ENCODE peak calls at places on chromosome 9, in nine cellular contexts. D is fibroblast of lung, U is NT2/D1, E is mammary epithelial cell, I is osteoblast, Y is PC-9, G is Panc1, K is IMR-90, O is stomach. M is an unnamed sample.
A peak's percentile ranks its signal among the peaks of the same experiment; 100 is the strongest.

GRCh38 chr9:133969681-133970580 is 22.2 kb downstream of the VAV2 start:
- DNase-seq in K (no peak), O (no peak), I (peak; percentile 73), D (no peak), E (no peak), G (no peak), U (no peak), Y (no peak), M (no peak)

GRCh38 chr9:126877418-126877817 is 17.0 kb downstream of the ZBTB34 start:
- DNase-seq in U (no peak), G (no peak), D (no peak), Y (no peak), E (no peak), I (no peak), K (no peak), O (no peak), M (no peak)

GRCh38 chr9:73038613-73039012 is 85.8 kb upstream of the ALDH1A1 start:
- DNase-seq in E (peak; percentile 1), I (no peak), Y (peak; percentile 53), O (peak; percentile 29), D (peak; percentile 94), K (no peak), G (no peak), U (peak; percentile 32), M (no peak)

GRCh38 chr9:36788534-36788933 is 215.8 kb downstream of the MELK start:
- DNase-seq in U (no peak), G (no peak), D (no peak), O (no peak), I (peak; percentile 78), K (no peak), E (no peak), Y (no peak), M (no peak)

GRCh38 chr9:94941211-94941875 is 214.8 kb downstream of the AOPEP start:
- DNase-seq in O (no peak), Y (peak; percentile 96), I (no peak), G (no peak), D (no peak), K (peak; percentile 16), U (no peak), E (no peak), M (no peak)

GRCh38 chr9:28808042-28808441 is 1234.8 kb upstream of the C9orf72 start:
- DNase-seq in D (peak; percentile 5), U (no peak), I (no peak), G (no peak), E (peak; percentile 76), O (no peak), K (no peak), Y (no peak), M (no peak)

GRCh38 chr9:108851138-108851537 is 4.6 kb downstream of the ACTL7B start:
- DNase-seq in I (no peak), O (no peak), Y (no peak), G (no peak), D (no peak), E (no peak), K (no peak), U (no peak), M (no peak)

GRCh38 chr9:130688070-130688469 is 5.5 kb upstream of the EXOSC2 start:
- DNase-seq in U (no peak), K (no peak), O (no peak), E (no peak), I (peak; percentile 18), D (no peak), Y (no peak), G (no peak), M (no peak)

GRCh38 chr9:120375316-120375715 is 204.7 kb downstream of the CDK5RAP2 start:
- DNase-seq in I (no peak), Y (no peak), E (no peak), O (no peak), G (no peak), K (no peak), U (no peak), D (no peak), M (no peak)

GRCh38 chr9:94853887-94854286 is 127.4 kb downstream of the AOPEP start:
- DNase-seq in K (peak; percentile 32), E (peak; percentile 81), I (no peak), G (no peak), Y (peak; percentile 66), O (no peak), D (no peak), U (no peak), M (no peak)

GRCh38 chr9:35318741-35319140 is 156.9 kb downstream of the UNC13B start:
- DNase-seq in K (no peak), E (no peak), U (no peak), I (no peak), O (no peak), G (no peak), Y (no peak), D (peak; percentile 17), M (no peak)

GRCh38 chr9:136960938-136961275 is 8.8 kb downstream of the LCN12 start:
- DNase-seq in G (no peak), O (no peak), E (no peak), I (no peak), Y (no peak), U (no peak), K (no peak), D (no peak), M (no peak)

GRCh38 chr9:5441043-5441442 is 3.3 kb upstream of the PLGRKT start:
- DNase-seq in U (no peak), O (no peak), K (peak; percentile 79), Y (no peak), E (peak; percentile 54), I (no peak), G (no peak), D (peak; percentile 76), M (no peak)

GRCh38 chr9:114486205-114486963 is 18.9 kb downstream of the WHRN start:
- DNase-seq in E (peak; percentile 63), U (no peak), O (no peak), D (no peak), Y (no peak), I (no peak), K (peak; percentile 37), G (no peak), M (no peak)

GRCh38 chr9:87889882-87890252 is 7.2 kb downstream of the SPATA31E1 start:
- DNase-seq in K (no peak), U (no peak), D (no peak), G (no peak), Y (no peak), O (no peak), I (no peak), E (no peak), M (no peak)

GRCh38 chr9:9949948-9950347 is 662.9 kb downstream of the PTPRD start:
- DNase-seq in K (no peak), U (no peak), D (no peak), Y (no peak), E (no peak), G (no peak), O (no peak), I (no peak), M (no peak)
- H3K4me3 ChIP-seq in K (no peak overlapping the region), U (no peak overlapping the region), D (no peak overlapping the region), Y (no peak overlapping the region), E (no peak overlapping the region), G (no peak overlapping the region), O (no peak overlapping the region), I (no peak overlapping the region), M (no peak overlapping the region)

GRCh38 chr9:124290743-124291554 is 33.2 kb downstream of the NEK6 start:
- DNase-seq in G (no peak), E (no peak), Y (no peak), D (no peak), K (no peak), U (no peak), O (no peak), I (peak; percentile 82), M (no peak)
- H3K4me1 ChIP-seq in G (peaks cover 95% of the 10 kb centered on the region), E (peaks cover 25% of the 10 kb centered on the region), Y (peaks cover 25% of the 10 kb centered on the region), D (peaks cover 65% of the 10 kb centered on the region), K (peaks cover 70% of the 10 kb centered on the region), U (peaks cover 36% of the 10 kb centered on the region), O (peaks cover 54% of the 10 kb centered on the region), I (peaks cover 60% of the 10 kb centered on the region), M (no peaks in the 10 kb centered on the region)

GRCh38 chr9:113463418-113464285 is at the start of gene RGS3:
- DNase-seq in E (peak; percentile 29), I (peak; percentile 76), D (no peak), U (peak; percentile 48), K (no peak), O (peak; percentile 84), G (no peak), Y (peak; percentile 76), M (no peak)

GRCh38 chr9:113464286-113464660 is 746 bp downstream of the RGS3 start:
- DNase-seq in Y (no peak), G (no peak), E (no peak), D (no peak), K (no peak), I (peak; percentile 59), O (no peak), U (no peak), M (no peak)

GRCh38 chr9:113462781-113463286 is 693 bp upstream of the RGS3 start:
- DNase-seq in G (no peak), I (peak; percentile 73), E (no peak), D (no peak), O (no peak), K (no peak), Y (no peak), U (no peak), M (no peak)

GRCh38 chr9:113467183-113467582 is 3.7 kb downstream of the RGS3 start:
- DNase-seq in K (no peak), E (no peak), I (no peak), U (no peak), Y (no peak), D (no peak), O (no peak), G (no peak), M (no peak)

GRCh38 chr9:113464672-113465271 is 1.2 kb downstream of the RGS3 start:
- DNase-seq in U (no peak), I (peak; percentile 66), G (no peak), D (no peak), K (no peak), O (no peak), Y (no peak), E (no peak), M (no peak)
- H3K4me3 ChIP-seq in U (no peak overlapping the region), I (no peak overlapping the region), G (peak overlapping the region; percentile 44), D (no peak overlapping the region), K (no peak overlapping the region), O (peak overlapping the region; percentile 8), Y (peak overlapping the region; percentile 77), E (no peak overlapping the region), M (no peak overlapping the region)

GRCh38 chr9:117407436-117408022 is 7.3 kb downstream of the ASTN2 start:
- DNase-seq in Y (no peak), I (no peak), O (no peak), D (no peak), K (no peak), E (no peak), U (no peak), G (no peak), M (no peak)

GRCh38 chr9:117412006-117412715 is 2.7 kb downstream of the ASTN2 start:
- DNase-seq in G (no peak), U (no peak), Y (no peak), O (no peak), E (no peak), I (peak; percentile 75), D (no peak), K (no peak), M (no peak)

GRCh38 chr9:117411547-117411946 is 3.3 kb downstream of the ASTN2 start:
- DNase-seq in O (peak; percentile 71), U (no peak), Y (no peak), D (no peak), I (peak; percentile 92), E (peak; percentile 19), K (peak; percentile 6), G (peak; percentile 2), M (peak; percentile 74)

GRCh38 chr9:117405950-117406705 is 8.7 kb downstream of the ASTN2 start:
- DNase-seq in O (no peak), E (no peak), D (no peak), G (no peak), U (no peak), K (no peak), I (peak; percentile 27), Y (no peak), M (no peak)

GRCh38 chr9:117409321-117409720 is 5.5 kb downstream of the ASTN2 start:
- DNase-seq in U (no peak), Y (no peak), O (no peak), I (no peak), K (no peak), D (no peak), E (no peak), G (no peak), M (no peak)
- H3K4me1 ChIP-seq in U (peaks cover 2% of the 10 kb centered on the region), Y (no peaks in the 10 kb centered on the region), O (peaks cover 14% of the 10 kb centered on the region), I (no peaks in the 10 kb centered on the region), K (no peaks in the 10 kb centered on the region), D (no peaks in the 10 kb centered on the region), E (peaks cover 3% of the 10 kb centered on the region), G (no peaks in the 10 kb centered on the region), M (no peaks in the 10 kb centered on the region)

M was measured in HAP-1.